ENCODE peak calls at places on chromosomes 4 and X, in nine cellular contexts. V is RWPE1, X is nephron progenitor cell, C is AG09319, H is OCI-LY7, W is upper lobe of right lung, Y is uterus, K is mucosa of descending colon, F is osteocyte. T is an unnamed sample.

GRCh38 chr4:82948647-82949204 is 48.2 kb downstream of the THAP9 start:
- DNase-seq in V (no peak), X (no peak), C (no peak), H (no peak), W (no peak), Y (no peak), K (no peak), F (no peak), T (no peak)

GRCh38 chrX:78527263-78527662 is 131.9 kb downstream of the RTL3 start:
- DNase-seq in V (no peak), X (no peak), C (no peak), H (no peak), W (no peak), Y (no peak), K (no peak), F (no peak), T (no peak)

GRCh38 chr4:141810038-141810701 is 173.8 kb downstream of the IL15 start:
- DNase-seq in V (no peak), X (no peak), C (no peak), H (no peak), W (no peak), Y (no peak), K (no peak), F (no peak), T (no peak)

GRCh38 chr4:163350672-163351071 is 7.0 kb downstream of the NPY5R start:
- DNase-seq in V (no peak), X (no peak), C (no peak), H (no peak), W (no peak), Y (no peak), K (no peak), F (no peak), T (no peak)

GRCh38 chr4:156933633-156934258 is 37.9 kb downstream of the PDGFC start:
- DNase-seq in V (peak), X (no peak), C (no peak), H (no peak), W (no peak), Y (no peak), K (no peak), F (no peak), T (no peak)

GRCh38 chr4:76200771-76201224 is 12.8 kb downstream of the SCARB2 start:
- DNase-seq in V (no peak), X (no peak), C (no peak), H (no peak), W (no peak), Y (no peak), K (peak), F (no peak), T (no peak)

GRCh38 chr4:184400375-184400870 is 73.9 kb downstream of the IRF2 start:
- DNase-seq in V (peak), X (no peak), C (peak), H (no peak), W (no peak), Y (no peak), K (no peak), F (no peak), T (no peak)

GRCh38 chrX:72081605-72082320 is 50.0 kb downstream of the RTL5 start:
- DNase-seq in V (no peak), X (no peak), C (no peak), H (no peak), W (no peak), Y (no peak), K (no peak), F (no peak), T (no peak)

GRCh38 chr4:159317203-159317602 is 214.3 kb downstream of the RAPGEF2 start:
- DNase-seq in V (no peak), X (no peak), C (no peak), H (no peak), W (no peak), Y (no peak), K (no peak), F (no peak), T (no peak)

GRCh38 chr4:78299565-78299972 is 242.4 kb downstream of the FRAS1 start:
- DNase-seq in V (no peak), X (no peak), C (no peak), H (peak), W (no peak), Y (no peak), K (no peak), F (no peak), T (no peak)

GRCh38 chrX:78321809-78322208 is 5.6 kb downstream of the CYSLTR1 start:
- DNase-seq in V (no peak), X (no peak), C (no peak), H (peak), W (no peak), Y (peak), K (peak), F (no peak), T (peak)

GRCh38 chr4:76745264-76745663 is 152.7 kb downstream of the SOWAHB start:
- DNase-seq in V (no peak), X (no peak), C (no peak), H (no peak), W (no peak), Y (no peak), K (no peak), F (no peak), T (no peak)

GRCh38 chr4:20313237-20314030 is 61.7 kb downstream of the SLIT2 start:
- DNase-seq in V (no peak), X (peak), C (no peak), H (peak), W (no peak), Y (peak), K (peak), F (no peak), T (no peak)

GRCh38 chr4:146852365-146852764 is 93.3 kb downstream of the TTC29 start:
- DNase-seq in V (no peak), X (no peak), C (no peak), H (no peak), W (no peak), Y (no peak), K (no peak), F (no peak), T (no peak)

GRCh38 chr4:11765849-11766453 is 337.3 kb upstream of the HS3ST1 start:
- DNase-seq in V (peak), X (peak), C (no peak), H (peak), W (no peak), Y (no peak), K (peak), F (no peak), T (no peak)

GRCh38 chrX:138791551-138791950 is 80.0 kb upstream of the FGF13 start:
- DNase-seq in V (no peak), X (no peak), C (no peak), H (no peak), W (no peak), Y (no peak), K (no peak), F (no peak), T (no peak)

GRCh38 chr4:38601244-38601915 is 62.6 kb upstream of the KLF3 start:
- DNase-seq in V (no peak), X (no peak), C (no peak), H (no peak), W (no peak), Y (no peak), K (no peak), F (peak), T (no peak)

GRCh38 chr4:125526420-125526819 is 211.7 kb downstream of the FAT4 start:
- DNase-seq in V (no peak), X (no peak), C (no peak), H (no peak), W (no peak), Y (no peak), K (no peak), F (no peak), T (no peak)
- TF ChIP-seq CTCF in V (no peak), X (no peak), C (no peak), H (no peak), W (no peak), Y (no peak), K (no peak), F (peak), T (no peak)

DNA sequence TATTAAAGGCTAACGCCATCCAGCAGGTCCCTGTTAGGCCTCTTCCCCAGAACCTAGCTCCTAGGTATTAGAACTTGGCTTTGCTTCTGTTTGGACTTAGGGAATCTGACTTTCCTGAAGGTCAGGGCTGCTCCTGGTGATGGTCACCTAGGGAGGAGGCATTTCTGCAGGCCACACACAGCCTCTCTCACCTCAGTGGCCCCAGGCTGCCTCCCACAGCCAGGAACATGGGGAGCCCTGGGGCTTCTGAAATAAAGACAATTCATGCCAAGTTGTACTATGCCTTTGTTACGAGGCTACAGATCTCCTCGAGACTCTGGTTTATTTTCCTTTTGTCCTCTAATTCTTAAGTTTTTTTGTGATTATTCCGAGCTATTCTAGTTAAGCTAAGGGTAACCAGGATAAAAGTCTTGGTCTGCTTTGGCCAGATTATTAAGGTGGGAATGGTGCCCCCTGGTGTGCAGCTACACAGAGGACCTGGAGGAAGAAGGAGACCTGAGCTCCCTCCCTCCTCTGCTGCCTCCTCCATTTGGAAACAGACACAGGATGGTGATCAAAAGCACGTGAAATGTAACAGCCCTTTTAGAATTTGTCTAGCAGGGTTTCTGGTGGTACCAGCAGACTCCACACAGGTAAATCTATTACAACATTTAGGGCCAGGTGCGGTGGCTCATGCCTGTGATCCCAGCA is 131.0 kb downstream of the DCLK2 start:
- DNase-seq in V (peak), X (peak), C (no peak), H (peak), W (peak), Y (peak), K (peak), F (no peak), T (no peak)
- TF ChIP-seq CTCF in V (peak), X (peak), C (peak), H (peak), W (peak), Y (peak), K (peak), F (peak), T (peak)

DNA sequence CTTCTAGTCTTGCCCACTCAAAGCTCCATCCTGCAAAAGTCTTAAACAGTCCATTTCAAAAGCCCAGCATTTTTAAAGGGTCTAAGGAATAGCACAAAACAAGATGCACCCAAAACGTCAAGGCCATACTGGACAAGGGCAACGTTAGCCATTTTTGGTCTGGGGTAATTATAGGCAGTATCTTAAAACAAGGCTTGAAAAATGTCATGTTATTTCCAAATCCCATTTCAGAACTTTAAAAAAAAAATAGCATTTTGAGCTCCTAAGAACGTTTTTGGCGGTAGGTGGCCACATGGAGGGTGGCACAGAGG is 584 bp upstream of the TMEM165 start:
- DNase-seq in V (no peak), X (no peak), C (no peak), H (no peak), W (no peak), Y (no peak), K (no peak), F (no peak), T (no peak)
- TF ChIP-seq CTCF in V (peak), X (no peak), C (peak), H (peak), W (no peak), Y (no peak), K (no peak), F (no peak), T (peak)

GRCh38 chr4:120406960-120407359 is 340.3 kb upstream of the MAD2L1 start:
- DNase-seq in V (no peak), X (no peak), C (no peak), H (no peak), W (no peak), Y (no peak), K (no peak), F (no peak), T (no peak)
- TF ChIP-seq CTCF in V (no peak), X (no peak), C (no peak), H (no peak), W (no peak), Y (no peak), K (no peak), F (no peak), T (no peak)

GRCh38 chr4:154254999-154255398 is 236.6 kb downstream of the DCHS2 start:
- DNase-seq in V (no peak), X (no peak), C (no peak), H (peak), W (no peak), Y (no peak), K (no peak), F (no peak), T (no peak)
- TF ChIP-seq CTCF in V (no peak), X (no peak), C (no peak), H (peak), W (no peak), Y (no peak), K (no peak), F (no peak), T (no peak)

DNA sequence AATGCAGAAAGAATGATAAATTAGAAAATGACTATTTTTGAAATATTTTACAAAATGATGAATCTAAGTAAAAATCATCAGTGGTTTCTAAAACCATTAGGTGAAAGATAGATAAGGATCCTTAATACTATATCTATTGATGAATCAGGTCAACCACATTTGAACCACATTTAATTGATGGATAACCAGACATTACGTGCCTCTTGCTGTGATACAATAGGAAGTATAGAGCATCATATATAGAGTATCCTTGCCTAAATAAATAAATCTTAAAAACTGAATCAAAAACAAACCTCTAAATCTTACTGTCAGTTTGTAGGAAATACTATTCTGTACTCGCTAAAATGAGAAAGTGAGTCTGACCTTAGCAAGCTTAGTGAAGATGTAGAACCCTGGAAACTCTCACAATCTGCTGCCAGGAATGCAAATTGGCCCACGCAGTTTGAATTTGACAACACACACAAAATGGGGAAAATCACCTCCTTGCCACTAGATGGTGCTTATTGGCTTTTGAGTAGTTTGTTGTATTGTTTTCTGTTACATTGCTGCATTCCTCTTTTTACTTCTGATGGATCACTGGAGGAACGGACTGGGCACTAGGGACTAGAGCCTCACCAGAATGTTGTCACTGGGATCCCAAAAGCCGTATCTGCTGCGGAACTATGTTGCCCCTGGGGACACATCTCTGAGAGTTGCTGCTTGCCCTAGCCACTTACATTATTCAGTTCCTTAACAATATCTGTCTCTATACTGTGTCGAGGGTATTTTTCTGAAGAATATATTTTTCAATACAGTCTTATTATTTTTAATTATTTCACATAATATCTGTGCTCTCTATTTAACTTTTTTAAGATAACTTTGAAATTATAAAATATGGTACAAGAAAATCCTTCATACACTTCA is 25.4 kb upstream of the SLAIN2 start:
- DNase-seq in V (peak), X (no peak), C (no peak), H (peak), W (no peak), Y (no peak), K (peak), F (no peak), T (no peak)
- TF ChIP-seq CTCF in V (peak), X (peak), C (peak), H (peak), W (peak), Y (peak), K (peak), F (peak), T (peak)

T was measured in CD14-positive monocyte.